ENCODE peak calls at places on chromosomes 2 and 18, in seven cellular contexts. W is GM04504; O is Calu3; D is fibroblast of mammary gland; K is stimulated activated CD4-positive, alpha-beta T cell treated with anti-CD3 and anti-CD28 coated beads, TNF-alpha, amount 100 ng/mL, for 48 hours; C is AG04449; E is endothelial cell of umbilical vein. S is an unnamed sample.

GRCh38 chr2:118878531-118879149 is 31.2 kb upstream of the EN1 start:
- DNase-seq in W (no peak), O (peak; percentile 39), D (no peak), K (no peak), C (no peak), E (no peak), S (no peak)

GRCh38 chr2:215770668-215771067 is 242.7 kb downstream of the MREG start:
- DNase-seq in W (no peak), O (no peak), D (no peak), K (no peak), C (no peak), E (no peak), S (no peak)

GRCh38 chr2:235460548-235461047 is 33.2 kb upstream of the AGAP1 start:
- DNase-seq in W (no peak), O (no peak), D (no peak), K (no peak), C (no peak), E (no peak), S (no peak)

GRCh38 chr18:76970749-76971148 is 148.4 kb downstream of the ZNF236 start:
- DNase-seq in W (no peak), O (no peak), D (no peak), K (no peak), C (no peak), E (no peak), S (no peak)

GRCh38 chr18:13226533-13227144 is 8.1 kb downstream of the LDLRAD4 start:
- DNase-seq in W (no peak), O (no peak), D (no peak), K (no peak), C (no peak), E (no peak), S (no peak)

GRCh38 chr2:37449686-37450392 is 105.4 kb downstream of the QPCT start:
- DNase-seq in W (no peak), O (no peak), D (no peak), K (no peak), C (no peak), E (peak; percentile 67), S (peak; percentile 18)

GRCh38 chr2:235591921-235592320 is 98.1 kb downstream of the AGAP1 start:
- DNase-seq in W (no peak), O (no peak), D (peak; percentile 26), K (no peak), C (no peak), E (no peak), S (peak; percentile 36)

GRCh38 chr2:27262379-27263286 is at the start of gene SLC30A3:
- DNase-seq in W (no peak), O (peak; percentile 53), D (peak; percentile 27), K (peak; percentile 80), C (no peak), E (peak; percentile 62), S (peak; percentile 56)

GRCh38 chr2:127504552-127505460 is 21.5 kb downstream of the IWS1 start:
- DNase-seq in W (no peak), O (no peak), D (peak; percentile 56), K (no peak), C (no peak), E (no peak), S (peak; percentile 51)

GRCh38 chr2:68926782-68927181 is 25.9 kb downstream of the GKN2 start:
- DNase-seq in W (no peak), O (no peak), D (no peak), K (no peak), C (no peak), E (no peak), S (peak; percentile 22)

GRCh38 chr18:22930089-22930713 is 2.9 kb upstream of the RBBP8 start:
- DNase-seq in W (no peak), O (peak; percentile 89), D (peak; percentile 71), K (peak; percentile 78), C (no peak), E (peak; percentile 78), S (peak; percentile 74)

GRCh38 chr18:57561728-57562423 is 24.6 kb downstream of the FECH start:
- DNase-seq in W (peak; percentile 9), O (peak; percentile 44), D (peak; percentile 60), K (peak; percentile 8), C (no peak), E (peak; percentile 49), S (peak; percentile 56)

GRCh38 chr2:213500881-213501280 is 216.6 kb downstream of the SPAG16 start:
- DNase-seq in W (no peak), O (no peak), D (no peak), K (no peak), C (no peak), E (no peak), S (no peak)

GRCh38 chr2:119407430-119408220 is 24.0 kb upstream of the TMEM37 start:
- DNase-seq in W (no peak), O (peak; percentile 62), D (peak; percentile 65), K (peak; percentile 12), C (no peak), E (peak; percentile 67), S (peak; percentile 61)

GRCh38 chr18:9017170-9017899 is 85.2 kb upstream of the NDUFV2 start:
- DNase-seq in W (peak; percentile 86), O (peak; percentile 80), D (peak; percentile 96), K (peak; percentile 73), C (no peak), E (peak; percentile 87), S (peak; percentile 95)

GRCh38 chr2:219253753-219254589 is at the start of gene TUBA4A:
- DNase-seq in W (no peak), O (peak; percentile 87), D (peak; percentile 35), K (peak; percentile 87), C (no peak), E (peak; percentile 67), S (peak; percentile 73)

GRCh38 chr2:239913632-239914417 is 111.3 kb downstream of the NDUFA10 start:
- DNase-seq in W (no peak), O (no peak), D (no peak), K (no peak), C (no peak), E (no peak), S (no peak)

GRCh38 chr18:27763936-27764335 is 413.0 kb downstream of the CDH2 start:
- DNase-seq in W (peak; percentile 7), O (no peak), D (no peak), K (no peak), C (no peak), E (no peak), S (peak; percentile 74)

GRCh38 chr2:232687382-232688160 is 9.6 kb upstream of the GIGYF2 start:
- DNase-seq in W (no peak), O (no peak), D (no peak), K (no peak), C (no peak), E (no peak), S (no peak)

GRCh38 chr2:241410739-241411176 is 54.7 kb downstream of the FARP2 start:
- DNase-seq in W (no peak), O (no peak), D (peak; percentile 75), K (no peak), C (no peak), E (peak; percentile 17), S (peak; percentile 7)